ENCODE peak calls at places on chromosomes 1 and 21, in nine cellular contexts. One of them, this sample, is unnamed.

GRCh38 chr1:226816585-226816984 is 53.8 kb upstream of the PSEN2 start:
- DNase-seq in BE2C: no peak
- DNase-seq in H9: no peak
- DNase-seq in RWPE1: no peak
- DNase-seq in mammary epithelial cell: peak
- DNase-seq in GM06990: no peak
- DNase-seq in cardiac muscle cell: no peak
- DNase-seq in hepatocyte: no peak
- DNase-seq in astrocyte: peak
- DNase-seq in this sample: peak

GRCh38 chr1:26711777-26712176 is 16.0 kb downstream of the ARID1A start:
- DNase-seq in BE2C: no peak
- DNase-seq in H9: no peak
- DNase-seq in RWPE1: no peak
- DNase-seq in mammary epithelial cell: no peak
- DNase-seq in GM06990: no peak
- DNase-seq in cardiac muscle cell: no peak
- DNase-seq in hepatocyte: no peak
- DNase-seq in astrocyte: no peak
- DNase-seq in this sample: no peak

GRCh38 chr1:190507357-190507756 is 29.7 kb upstream of the BRINP3 start:
- DNase-seq in BE2C: no peak
- DNase-seq in H9: no peak
- DNase-seq in RWPE1: no peak
- DNase-seq in mammary epithelial cell: no peak
- DNase-seq in GM06990: no peak
- DNase-seq in cardiac muscle cell: no peak
- DNase-seq in hepatocyte: no peak
- DNase-seq in astrocyte: no peak
- DNase-seq in this sample: no peak

GRCh38 chr21:34110594-34111202 is 37.3 kb downstream of the MRPS6 start:
- DNase-seq in BE2C: no peak
- DNase-seq in H9: no peak
- DNase-seq in RWPE1: no peak
- DNase-seq in mammary epithelial cell: no peak
- DNase-seq in GM06990: no peak
- DNase-seq in cardiac muscle cell: no peak
- DNase-seq in hepatocyte: no peak
- DNase-seq in astrocyte: no peak
- DNase-seq in this sample: no peak

GRCh38 chr1:12537294-12537693 is 80.7 kb downstream of the DHRS3 start:
- DNase-seq in BE2C: no peak
- DNase-seq in H9: no peak
- DNase-seq in RWPE1: no peak
- DNase-seq in mammary epithelial cell: no peak
- DNase-seq in GM06990: no peak
- DNase-seq in cardiac muscle cell: no peak
- DNase-seq in hepatocyte: no peak
- DNase-seq in astrocyte: no peak
- DNase-seq in this sample: no peak

GRCh38 chr1:69915347-69915746 is 290.0 kb downstream of the LRRC40 start:
- DNase-seq in BE2C: no peak
- DNase-seq in H9: no peak
- DNase-seq in RWPE1: no peak
- DNase-seq in mammary epithelial cell: no peak
- DNase-seq in GM06990: no peak
- DNase-seq in cardiac muscle cell: peak
- DNase-seq in hepatocyte: no peak
- DNase-seq in astrocyte: peak
- DNase-seq in this sample: no peak

GRCh38 chr1:9413143-9413876 is 120.6 kb downstream of the SPSB1 start:
- DNase-seq in BE2C: no peak
- DNase-seq in H9: peak
- DNase-seq in RWPE1: peak
- DNase-seq in mammary epithelial cell: peak
- DNase-seq in GM06990: peak
- DNase-seq in cardiac muscle cell: peak
- DNase-seq in hepatocyte: peak
- DNase-seq in astrocyte: peak
- DNase-seq in this sample: peak

GRCh38 chr1:182035097-182035770 is 26.3 kb downstream of the ZNF648 start:
- DNase-seq in BE2C: no peak
- DNase-seq in H9: peak
- DNase-seq in RWPE1: no peak
- DNase-seq in mammary epithelial cell: no peak
- DNase-seq in GM06990: no peak
- DNase-seq in cardiac muscle cell: no peak
- DNase-seq in hepatocyte: no peak
- DNase-seq in astrocyte: no peak
- DNase-seq in this sample: no peak

GRCh38 chr1:6117064-6117463 is 63.1 kb downstream of the CHD5 start:
- DNase-seq in BE2C: no peak
- DNase-seq in H9: no peak
- DNase-seq in RWPE1: no peak
- DNase-seq in mammary epithelial cell: no peak
- DNase-seq in GM06990: no peak
- DNase-seq in cardiac muscle cell: no peak
- DNase-seq in hepatocyte: no peak
- DNase-seq in astrocyte: no peak
- DNase-seq in this sample: no peak

GRCh38 chr1:155254714-155255242 is 505 bp downstream of the ENTREP3 start:
- DNase-seq in BE2C: peak
- DNase-seq in H9: no peak
- DNase-seq in RWPE1: no peak
- DNase-seq in mammary epithelial cell: no peak
- DNase-seq in GM06990: no peak
- DNase-seq in cardiac muscle cell: no peak
- DNase-seq in hepatocyte: no peak
- DNase-seq in astrocyte: no peak
- DNase-seq in this sample: no peak

GRCh38 chr1:202671388-202671787 is 38.9 kb downstream of the SYT2 start:
- DNase-seq in BE2C: peak
- DNase-seq in H9: no peak
- DNase-seq in RWPE1: no peak
- DNase-seq in mammary epithelial cell: no peak
- DNase-seq in GM06990: no peak
- DNase-seq in cardiac muscle cell: no peak
- DNase-seq in hepatocyte: no peak
- DNase-seq in astrocyte: no peak
- DNase-seq in this sample: peak

GRCh38 chr1:213759359-213760181 is 228.2 kb upstream of the PROX1 start:
- DNase-seq in BE2C: peak
- DNase-seq in H9: no peak
- DNase-seq in RWPE1: no peak
- DNase-seq in mammary epithelial cell: no peak
- DNase-seq in GM06990: no peak
- DNase-seq in cardiac muscle cell: no peak
- DNase-seq in hepatocyte: peak
- DNase-seq in astrocyte: no peak
- DNase-seq in this sample: no peak

GRCh38 chr1:87642581-87643129 is 314.0 kb downstream of the LMO4 start:
- DNase-seq in BE2C: no peak
- DNase-seq in H9: no peak
- DNase-seq in RWPE1: no peak
- DNase-seq in mammary epithelial cell: no peak
- DNase-seq in GM06990: no peak
- DNase-seq in cardiac muscle cell: peak
- DNase-seq in hepatocyte: peak
- DNase-seq in astrocyte: no peak
- DNase-seq in this sample: no peak

GRCh38 chr1:157069596-157069995 is 24.1 kb upstream of the ARHGEF11 start:
- DNase-seq in BE2C: no peak
- DNase-seq in H9: no peak
- DNase-seq in RWPE1: no peak
- DNase-seq in mammary epithelial cell: no peak
- DNase-seq in GM06990: no peak
- DNase-seq in cardiac muscle cell: no peak
- DNase-seq in hepatocyte: no peak
- DNase-seq in astrocyte: no peak
- DNase-seq in this sample: no peak

GRCh38 chr21:23401278-23401677 is 2206.0 kb downstream of the MRPL39 start:
- DNase-seq in BE2C: peak
- DNase-seq in H9: no peak
- DNase-seq in RWPE1: peak
- DNase-seq in mammary epithelial cell: no peak
- DNase-seq in GM06990: no peak
- DNase-seq in cardiac muscle cell: peak
- DNase-seq in hepatocyte: peak
- DNase-seq in astrocyte: no peak
- DNase-seq in this sample: no peak
- TF ChIP-seq CTCF in BE2C: peak
- TF ChIP-seq CTCF in H9: peak
- TF ChIP-seq CTCF in RWPE1: peak
- TF ChIP-seq CTCF in mammary epithelial cell: no peak
- TF ChIP-seq CTCF in GM06990: no peak
- TF ChIP-seq CTCF in cardiac muscle cell: no peak
- TF ChIP-seq CTCF in hepatocyte: peak
- TF ChIP-seq CTCF in astrocyte: no peak
- TF ChIP-seq CTCF in this sample: no peak

GRCh38 chr1:38014171-38014570 is 1.6 kb downstream of the UTP11 start:
- DNase-seq in BE2C: no peak
- DNase-seq in H9: no peak
- DNase-seq in RWPE1: no peak
- DNase-seq in mammary epithelial cell: no peak
- DNase-seq in GM06990: no peak
- DNase-seq in cardiac muscle cell: peak
- DNase-seq in hepatocyte: no peak
- DNase-seq in astrocyte: no peak
- DNase-seq in this sample: no peak
- TF ChIP-seq CTCF in BE2C: no peak
- TF ChIP-seq CTCF in H9: no peak
- TF ChIP-seq CTCF in RWPE1: no peak
- TF ChIP-seq CTCF in mammary epithelial cell: peak
- TF ChIP-seq CTCF in GM06990: no peak
- TF ChIP-seq CTCF in cardiac muscle cell: peak
- TF ChIP-seq CTCF in hepatocyte: no peak
- TF ChIP-seq CTCF in astrocyte: peak
- TF ChIP-seq CTCF in this sample: peak

GRCh38 chr1:31715097-31715872 is 11.5 kb upstream of the COL16A1 start:
- DNase-seq in BE2C: peak
- DNase-seq in H9: peak
- DNase-seq in RWPE1: peak
- DNase-seq in mammary epithelial cell: no peak
- DNase-seq in GM06990: peak
- DNase-seq in cardiac muscle cell: peak
- DNase-seq in hepatocyte: peak
- DNase-seq in astrocyte: peak
- DNase-seq in this sample: peak

GRCh38 chr1:31712625-31713024 is 8.8 kb upstream of the COL16A1 start:
- DNase-seq in BE2C: no peak
- DNase-seq in H9: no peak
- DNase-seq in RWPE1: no peak
- DNase-seq in mammary epithelial cell: no peak
- DNase-seq in GM06990: no peak
- DNase-seq in cardiac muscle cell: peak
- DNase-seq in hepatocyte: peak
- DNase-seq in astrocyte: peak
- DNase-seq in this sample: peak

GRCh38 chr1:31712041-31712440 is 8.2 kb upstream of the COL16A1 start:
- DNase-seq in BE2C: no peak
- DNase-seq in H9: no peak
- DNase-seq in RWPE1: no peak
- DNase-seq in mammary epithelial cell: no peak
- DNase-seq in GM06990: no peak
- DNase-seq in cardiac muscle cell: peak
- DNase-seq in hepatocyte: no peak
- DNase-seq in astrocyte: peak
- DNase-seq in this sample: no peak

GRCh38 chr1:31715873-31716220 is 12.0 kb upstream of the COL16A1 start:
- DNase-seq in BE2C: no peak
- DNase-seq in H9: no peak
- DNase-seq in RWPE1: no peak
- DNase-seq in mammary epithelial cell: no peak
- DNase-seq in GM06990: no peak
- DNase-seq in cardiac muscle cell: no peak
- DNase-seq in hepatocyte: no peak
- DNase-seq in astrocyte: no peak
- DNase-seq in this sample: no peak

GRCh38 chr1:31714442-31715096 is 10.8 kb upstream of the COL16A1 start:
- DNase-seq in BE2C: peak
- DNase-seq in H9: peak
- DNase-seq in RWPE1: no peak
- DNase-seq in mammary epithelial cell: no peak
- DNase-seq in GM06990: peak
- DNase-seq in cardiac muscle cell: peak
- DNase-seq in hepatocyte: peak
- DNase-seq in astrocyte: peak
- DNase-seq in this sample: peak
- TF ChIP-seq CTCF in BE2C: peak
- TF ChIP-seq CTCF in H9: peak
- TF ChIP-seq CTCF in RWPE1: no peak
- TF ChIP-seq CTCF in mammary epithelial cell: no peak
- TF ChIP-seq CTCF in GM06990: peak
- TF ChIP-seq CTCF in cardiac muscle cell: peak
- TF ChIP-seq CTCF in hepatocyte: peak
- TF ChIP-seq CTCF in astrocyte: peak
- TF ChIP-seq CTCF in this sample: peak

GRCh38 chr1:232553050-232553754 is 76.7 kb downstream of the SIPA1L2 start:
- DNase-seq in BE2C: peak
- DNase-seq in H9: no peak
- DNase-seq in RWPE1: no peak
- DNase-seq in mammary epithelial cell: no peak
- DNase-seq in GM06990: no peak
- DNase-seq in cardiac muscle cell: peak
- DNase-seq in hepatocyte: peak
- DNase-seq in astrocyte: no peak
- DNase-seq in this sample: no peak

GRCh38 chr1:232551281-232551835 is 78.6 kb downstream of the SIPA1L2 start:
- DNase-seq in BE2C: no peak
- DNase-seq in H9: no peak
- DNase-seq in RWPE1: no peak
- DNase-seq in mammary epithelial cell: no peak
- DNase-seq in GM06990: no peak
- DNase-seq in cardiac muscle cell: no peak
- DNase-seq in hepatocyte: no peak
- DNase-seq in astrocyte: peak
- DNase-seq in this sample: no peak

GRCh38 chr1:232547938-232548484 is 81.9 kb downstream of the SIPA1L2 start:
- DNase-seq in BE2C: no peak
- DNase-seq in H9: no peak
- DNase-seq in RWPE1: no peak
- DNase-seq in mammary epithelial cell: no peak
- DNase-seq in GM06990: no peak
- DNase-seq in cardiac muscle cell: no peak
- DNase-seq in hepatocyte: no peak
- DNase-seq in astrocyte: no peak
- DNase-seq in this sample: no peak

GRCh38 chr1:232548651-232549050 is 81.3 kb downstream of the SIPA1L2 start:
- DNase-seq in BE2C: no peak
- DNase-seq in H9: no peak
- DNase-seq in RWPE1: no peak
- DNase-seq in mammary epithelial cell: no peak
- DNase-seq in GM06990: no peak
- DNase-seq in cardiac muscle cell: no peak
- DNase-seq in hepatocyte: no peak
- DNase-seq in astrocyte: no peak
- DNase-seq in this sample: no peak

DNA sequence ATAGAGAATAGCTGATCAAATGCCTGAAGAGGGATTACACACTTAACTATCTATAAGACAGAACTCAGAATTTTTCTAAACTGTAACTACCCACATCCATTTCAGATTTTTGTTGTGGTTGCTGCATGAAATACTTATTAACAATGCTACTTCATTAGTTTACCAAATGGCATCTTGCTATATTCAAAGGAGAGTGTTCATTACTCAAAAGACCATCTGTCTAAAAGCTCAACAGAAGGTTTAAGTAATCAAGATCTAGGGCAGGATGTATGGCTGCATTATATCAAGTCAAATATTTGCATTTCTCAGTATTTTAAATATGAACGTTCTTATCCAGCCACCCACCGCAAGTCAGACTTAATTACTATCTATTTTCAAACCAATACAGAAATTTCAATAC is 79.9 kb downstream of the SIPA1L2 start:
- DNase-seq in BE2C: no peak
- DNase-seq in H9: no peak
- DNase-seq in RWPE1: no peak
- DNase-seq in mammary epithelial cell: no peak
- DNase-seq in GM06990: no peak
- DNase-seq in cardiac muscle cell: no peak
- DNase-seq in hepatocyte: no peak
- DNase-seq in astrocyte: no peak
- DNase-seq in this sample: no peak
- TF ChIP-seq CTCF in BE2C: no peak
- TF ChIP-seq CTCF in H9: no peak
- TF ChIP-seq CTCF in RWPE1: no peak
- TF ChIP-seq CTCF in mammary epithelial cell: no peak
- TF ChIP-seq CTCF in GM06990: no peak
- TF ChIP-seq CTCF in cardiac muscle cell: no peak
- TF ChIP-seq CTCF in hepatocyte: no peak
- TF ChIP-seq CTCF in astrocyte: no peak
- TF ChIP-seq CTCF in this sample: no peak

This sample was measured in HFFc6.